ENCODE peak calls at places on chromosomes 3 and 15, in five cellular contexts. One of them, this sample, is unnamed.

GRCh38 chr3:53425936-53426335 is 68.5 kb upstream of the CACNA1D start:
- DNase-seq in neuronal stem cell: no peak
- DNase-seq in fibroblast of lung: no peak
- DNase-seq in neural progenitor cell: no peak
- DNase-seq in H9: no peak
- DNase-seq in this sample: no peak

GRCh38 chr3:117665311-117665710 is 955.7 kb downstream of the TUSC7 start:
- DNase-seq in neuronal stem cell: no peak
- DNase-seq in fibroblast of lung: no peak
- DNase-seq in neural progenitor cell: no peak
- DNase-seq in H9: no peak
- DNase-seq in this sample: no peak

GRCh38 chr3:51668756-51669155 is 2.3 kb upstream of the TEX264 start:
- DNase-seq in neuronal stem cell: no peak
- DNase-seq in fibroblast of lung: peak
- DNase-seq in neural progenitor cell: no peak
- DNase-seq in H9: no peak
- DNase-seq in this sample: peak

GRCh38 chr3:154971341-154971740 is 108.8 kb upstream of the MME start:
- DNase-seq in neuronal stem cell: no peak
- DNase-seq in fibroblast of lung: no peak
- DNase-seq in neural progenitor cell: no peak
- DNase-seq in H9: no peak
- DNase-seq in this sample: no peak

GRCh38 chr3:190486201-190486865 is 27.6 kb upstream of the IL1RAP start:
- DNase-seq in neuronal stem cell: no peak
- DNase-seq in fibroblast of lung: peak
- DNase-seq in neural progenitor cell: no peak
- DNase-seq in H9: no peak
- DNase-seq in this sample: peak

GRCh38 chr3:117252208-117252607 is 542.6 kb downstream of the TUSC7 start:
- DNase-seq in neuronal stem cell: no peak
- DNase-seq in fibroblast of lung: peak
- DNase-seq in neural progenitor cell: no peak
- DNase-seq in H9: no peak
- DNase-seq in this sample: peak

GRCh38 chr15:37789881-37790280 is 144.6 kb upstream of the TMCO5A start:
- DNase-seq in neuronal stem cell: no peak
- DNase-seq in fibroblast of lung: peak
- DNase-seq in neural progenitor cell: no peak
- DNase-seq in H9: no peak
- DNase-seq in this sample: peak

GRCh38 chr15:75032391-75032790 is 9.0 kb downstream of the PPCDC start:
- DNase-seq in neuronal stem cell: no peak
- DNase-seq in fibroblast of lung: no peak
- DNase-seq in neural progenitor cell: no peak
- DNase-seq in H9: no peak
- DNase-seq in this sample: no peak

GRCh38 chr15:59372352-59373211 is at the start of gene MYO1E:
- DNase-seq in neuronal stem cell: peak
- DNase-seq in fibroblast of lung: peak
- DNase-seq in neural progenitor cell: peak
- DNase-seq in H9: peak
- DNase-seq in this sample: peak

GRCh38 chr3:8482960-8483665 is 18.5 kb upstream of the LMCD1 start:
- DNase-seq in neuronal stem cell: no peak
- DNase-seq in fibroblast of lung: peak
- DNase-seq in neural progenitor cell: no peak
- DNase-seq in H9: no peak
- DNase-seq in this sample: peak

GRCh38 chr3:56879453-56880224 is 77.9 kb upstream of the ARHGEF3 start:
- DNase-seq in neuronal stem cell: no peak
- DNase-seq in fibroblast of lung: peak
- DNase-seq in neural progenitor cell: no peak
- DNase-seq in H9: no peak
- DNase-seq in this sample: peak

GRCh38 chr15:63458794-63459395 is 45.5 kb upstream of the USP3 start:
- DNase-seq in neuronal stem cell: no peak
- DNase-seq in fibroblast of lung: no peak
- DNase-seq in neural progenitor cell: no peak
- DNase-seq in H9: no peak
- DNase-seq in this sample: no peak

GRCh38 chr3:195450731-195451229 is 8.0 kb upstream of the ACAP2 start:
- DNase-seq in neuronal stem cell: no peak
- DNase-seq in fibroblast of lung: peak
- DNase-seq in neural progenitor cell: no peak
- DNase-seq in H9: no peak
- DNase-seq in this sample: no peak

GRCh38 chr3:196141866-196142673 is 60.2 kb upstream of the TFRC start:
- DNase-seq in neuronal stem cell: no peak
- DNase-seq in fibroblast of lung: no peak
- DNase-seq in neural progenitor cell: no peak
- DNase-seq in H9: no peak
- DNase-seq in this sample: no peak

GRCh38 chr15:87777054-87777498 is 479.5 kb downstream of the NTRK3 start:
- DNase-seq in neuronal stem cell: no peak
- DNase-seq in fibroblast of lung: peak
- DNase-seq in neural progenitor cell: no peak
- DNase-seq in H9: no peak
- DNase-seq in this sample: peak

GRCh38 chr3:37603722-37604121 is 258.0 kb upstream of the CTDSPL start:
- DNase-seq in neuronal stem cell: no peak
- DNase-seq in fibroblast of lung: no peak
- DNase-seq in neural progenitor cell: no peak
- DNase-seq in H9: no peak
- DNase-seq in this sample: no peak

GRCh38 chr15:31522056-31522455 is 195.4 kb downstream of the KLF13 start:
- DNase-seq in neuronal stem cell: no peak
- DNase-seq in fibroblast of lung: no peak
- DNase-seq in neural progenitor cell: no peak
- DNase-seq in H9: no peak
- DNase-seq in this sample: no peak

GRCh38 chr15:34043391-34043790 is 4.4 kb upstream of the AVEN start:
- DNase-seq in neuronal stem cell: no peak
- DNase-seq in fibroblast of lung: no peak
- DNase-seq in neural progenitor cell: no peak
- DNase-seq in H9: no peak
- DNase-seq in this sample: no peak

GRCh38 chr3:101685870-101686307 is 629 bp downstream of the RPL24 start:
- DNase-seq in neuronal stem cell: no peak
- DNase-seq in fibroblast of lung: no peak
- DNase-seq in neural progenitor cell: no peak
- DNase-seq in H9: no peak
- DNase-seq in this sample: no peak

GRCh38 chr3:185582871-185583270 is 3.2 kb upstream of the SENP2 start:
- DNase-seq in neuronal stem cell: no peak
- DNase-seq in fibroblast of lung: no peak
- DNase-seq in neural progenitor cell: no peak
- DNase-seq in H9: no peak
- DNase-seq in this sample: no peak

GRCh38 chr15:90325677-90326200 is 26.3 kb upstream of the ZNF774 start:
- DNase-seq in neuronal stem cell: no peak
- DNase-seq in fibroblast of lung: no peak
- DNase-seq in neural progenitor cell: no peak
- DNase-seq in H9: no peak
- DNase-seq in this sample: no peak

GRCh38 chr3:150022406-150023238 is 51.9 kb upstream of the PFN2 start:
- DNase-seq in neuronal stem cell: no peak
- DNase-seq in fibroblast of lung: peak
- DNase-seq in neural progenitor cell: no peak
- DNase-seq in H9: peak
- DNase-seq in this sample: peak

GRCh38 chr3:2484162-2485026 is 385.7 kb downstream of the CNTN4 start:
- DNase-seq in neuronal stem cell: no peak
- DNase-seq in fibroblast of lung: no peak
- DNase-seq in neural progenitor cell: no peak
- DNase-seq in H9: no peak
- DNase-seq in this sample: no peak

DNA sequence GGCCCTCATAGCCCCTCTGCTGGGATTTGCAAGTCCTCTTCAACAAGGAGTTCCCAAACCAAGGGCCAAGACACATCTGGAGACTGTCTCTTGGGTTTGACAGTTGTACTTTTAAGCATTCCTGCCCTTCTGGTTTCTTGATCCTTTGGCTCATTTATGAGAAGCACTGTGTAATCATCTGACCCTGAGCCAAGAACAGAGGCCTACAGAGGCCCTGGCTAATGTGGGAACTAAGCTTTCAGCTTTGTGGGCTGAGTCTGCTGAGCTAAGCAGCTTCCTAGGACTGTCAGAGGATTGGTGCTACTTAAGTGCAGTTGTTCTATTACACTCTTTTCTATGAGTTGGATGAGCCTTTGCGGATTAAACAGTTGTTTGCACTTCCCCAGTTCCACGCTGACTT is 178.3 kb downstream of the KBTBD8 start:
- DNase-seq in neuronal stem cell: no peak
- DNase-seq in fibroblast of lung: no peak
- DNase-seq in neural progenitor cell: no peak
- DNase-seq in H9: no peak
- DNase-seq in this sample: no peak
- H2AFZ ChIP-seq in neuronal stem cell: no peak
- H2AFZ ChIP-seq in fibroblast of lung: no peak
- H2AFZ ChIP-seq in neural progenitor cell: no peak
- H2AFZ ChIP-seq in H9: no peak
- H2AFZ ChIP-seq in this sample: no peak

GRCh38 chr3:110164632-110165240 is 827.4 kb upstream of the DPPA4 start:
- DNase-seq in neuronal stem cell: no peak
- DNase-seq in fibroblast of lung: no peak
- DNase-seq in neural progenitor cell: peak
- DNase-seq in H9: no peak
- DNase-seq in this sample: no peak
- H3K9ac ChIP-seq in neuronal stem cell: no peak
- H3K9ac ChIP-seq in fibroblast of lung: no peak
- H3K9ac ChIP-seq in neural progenitor cell: no peak
- H3K9ac ChIP-seq in H9: no peak
- H3K9ac ChIP-seq in this sample: no peak

GRCh38 chr3:64488938-64489337 is 198.9 kb downstream of the ADAMTS9 start:
- DNase-seq in neuronal stem cell: no peak
- DNase-seq in fibroblast of lung: no peak
- DNase-seq in neural progenitor cell: peak
- DNase-seq in H9: no peak
- DNase-seq in this sample: no peak

GRCh38 chr3:64490180-64490579 is 197.6 kb downstream of the ADAMTS9 start:
- DNase-seq in neuronal stem cell: no peak
- DNase-seq in fibroblast of lung: no peak
- DNase-seq in neural progenitor cell: no peak
- DNase-seq in H9: no peak
- DNase-seq in this sample: no peak

GRCh38 chr3:64491843-64492242 is 196.0 kb downstream of the ADAMTS9 start:
- DNase-seq in neuronal stem cell: no peak
- DNase-seq in fibroblast of lung: no peak
- DNase-seq in neural progenitor cell: no peak
- DNase-seq in H9: no peak
- DNase-seq in this sample: no peak

GRCh38 chr3:64493149-64493548 is 194.7 kb downstream of the ADAMTS9 start:
- DNase-seq in neuronal stem cell: no peak
- DNase-seq in fibroblast of lung: no peak
- DNase-seq in neural progenitor cell: no peak
- DNase-seq in H9: no peak
- DNase-seq in this sample: no peak

GRCh38 chr3:64489361-64490044 is 198.3 kb downstream of the ADAMTS9 start:
- DNase-seq in neuronal stem cell: peak
- DNase-seq in fibroblast of lung: peak
- DNase-seq in neural progenitor cell: peak
- DNase-seq in H9: peak
- DNase-seq in this sample: peak
- H2AFZ ChIP-seq in neuronal stem cell: peak
- H2AFZ ChIP-seq in fibroblast of lung: no peak
- H2AFZ ChIP-seq in neural progenitor cell: peak
- H2AFZ ChIP-seq in H9: peak
- H2AFZ ChIP-seq in this sample: peak

DNA sequence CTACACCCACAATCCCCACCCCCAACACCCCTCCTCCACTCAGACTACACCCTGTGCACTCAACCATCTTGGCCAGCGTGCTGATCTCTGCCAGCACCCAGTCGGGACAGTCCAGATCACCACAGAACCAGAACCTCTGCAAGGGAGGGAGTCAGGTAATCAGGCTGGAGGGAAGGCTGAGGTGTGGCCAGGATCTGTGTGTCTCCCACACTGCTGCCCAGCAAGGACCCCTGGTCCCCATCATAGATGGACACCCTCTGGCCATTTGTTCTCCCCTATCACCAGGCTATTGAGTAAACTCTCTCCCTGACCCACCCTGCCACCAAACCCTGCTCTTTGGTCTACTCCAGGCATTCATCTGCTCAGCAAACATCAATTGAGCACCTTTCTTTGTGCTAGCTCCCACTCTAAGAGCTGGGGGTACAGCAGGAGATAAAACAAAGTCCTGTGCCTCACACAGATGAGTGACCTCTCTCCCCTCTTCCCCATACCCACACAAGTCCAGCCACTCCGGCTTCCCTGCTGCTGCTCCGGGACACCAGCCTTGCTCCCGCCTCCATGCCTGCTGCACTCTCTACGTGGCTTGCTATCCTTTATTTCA is 134.8 kb downstream of the TBC1D2B start:
- DNase-seq in neuronal stem cell: no peak
- DNase-seq in fibroblast of lung: no peak
- DNase-seq in neural progenitor cell: no peak
- DNase-seq in H9: no peak
- DNase-seq in this sample: no peak
- H3K9ac ChIP-seq in neuronal stem cell: no peak
- H3K9ac ChIP-seq in fibroblast of lung: no peak
- H3K9ac ChIP-seq in neural progenitor cell: no peak
- H3K9ac ChIP-seq in H9: no peak
- H3K9ac ChIP-seq in this sample: no peak

DNA sequence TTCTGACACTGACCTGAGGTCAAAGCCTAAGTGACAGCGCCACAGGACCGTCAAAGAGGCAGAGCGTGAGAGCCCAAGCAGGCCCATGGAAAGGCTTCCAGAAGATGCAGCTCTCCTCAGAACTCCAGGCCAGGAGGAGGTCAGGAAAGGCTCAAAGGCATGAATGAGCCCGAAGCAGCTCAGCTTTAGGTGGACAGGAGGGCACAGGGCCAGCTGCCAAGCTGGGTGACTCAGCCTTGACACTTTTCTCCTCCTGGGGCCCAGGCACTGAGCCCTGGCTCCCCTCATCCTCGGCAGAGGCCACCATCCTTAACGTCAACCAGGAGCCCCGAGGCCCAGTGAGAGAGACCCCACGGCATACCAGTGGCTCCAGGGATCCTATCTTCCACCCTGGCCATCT is 62.9 kb downstream of the ADCY5 start:
- DNase-seq in neuronal stem cell: no peak
- DNase-seq in fibroblast of lung: peak
- DNase-seq in neural progenitor cell: no peak
- DNase-seq in H9: no peak
- DNase-seq in this sample: peak
- H2AFZ ChIP-seq in neuronal stem cell: no peak
- H2AFZ ChIP-seq in fibroblast of lung: no peak
- H2AFZ ChIP-seq in neural progenitor cell: no peak
- H2AFZ ChIP-seq in H9: no peak
- H2AFZ ChIP-seq in this sample: no peak

This sample was measured in astrocyte.